ENCODE peak calls at places on chromosomes 11 and 22, in six cellular contexts. E is suprapubic skin, H is DMS153, U is kidney tubule cell, C is NCI-H748 treated with DMSO at 0.1 percent for 48 hours, N is MG63. L is an unnamed sample.

GRCh38 chr11:78161937-78162336 is 22.5 kb upstream of the ALG8 start:
- DNase-seq in C (no peak), N (no peak), H (no peak), U (no peak), E (no peak), L (no peak)

GRCh38 chr11:131760191-131760951 is 390.0 kb downstream of the NTM start:
- DNase-seq in N (peak; percentile 48), E (no peak), C (no peak), U (no peak), H (no peak), L (peak; percentile 87)

GRCh38 chr22:43226368-43226979 is 39.5 kb upstream of the TTLL12 start:
- DNase-seq in U (no peak), N (no peak), H (no peak), E (no peak), C (peak; percentile 1), L (peak; percentile 5)

GRCh38 chr11:3134651-3135490 is 30.2 kb downstream of the OSBPL5 start:
- DNase-seq in E (peak; percentile 79), U (no peak), H (no peak), N (no peak), C (no peak), L (no peak)

GRCh38 chr22:26743149-26743548 is 85.8 kb downstream of the MIAT start:
- DNase-seq in C (no peak), U (no peak), N (no peak), H (no peak), E (no peak), L (no peak)

GRCh38 chr11:78295991-78296930 is 107.5 kb downstream of the USP35 start:
- DNase-seq in N (peak; percentile 9), E (no peak), C (no peak), U (peak; percentile 74), H (no peak), L (peak; percentile 35)

GRCh38 chr11:116215471-116216113 is 557.2 kb downstream of the BUD13 start:
- DNase-seq in E (peak; percentile 32), N (no peak), U (peak; percentile 33), H (no peak), C (no peak), L (no peak)

GRCh38 chr11:77569046-77569445 is 20.7 kb upstream of the AQP11 start:
- DNase-seq in N (no peak), E (no peak), U (no peak), C (no peak), H (no peak), L (no peak)

GRCh38 chr11:6647282-6647679 is 8.3 kb downstream of the DCHS1 start:
- DNase-seq in H (no peak), U (no peak), C (no peak), N (no peak), E (no peak), L (no peak)

GRCh38 chr11:9691865-9692264 is 28.0 kb downstream of the SWAP70 start:
- DNase-seq in E (no peak), C (no peak), H (no peak), U (peak; percentile 72), N (no peak), L (peak; percentile 57)

GRCh38 chr11:117528061-117528780 is 200.6 kb downstream of the CEP164 start:
- DNase-seq in H (no peak), E (no peak), U (peak; percentile 21), C (no peak), N (no peak), L (peak; percentile 60)

GRCh38 chr22:44783581-44783980 is 31.2 kb downstream of the ARHGAP8 start:
- DNase-seq in N (no peak), C (no peak), E (no peak), H (no peak), U (peak; percentile 38), L (no peak)

GRCh38 chr11:35541621-35542375 is 16.4 kb upstream of the PAMR1 start:
- DNase-seq in N (peak; percentile 86), E (no peak), C (no peak), H (no peak), U (peak; percentile 36), L (peak; percentile 57)

GRCh38 chr22:38924197-38924952 is 33.0 kb upstream of the APOBEC3A start:
- DNase-seq in H (peak; percentile 100), N (peak; percentile 85), U (peak; percentile 94), C (peak; percentile 99), E (no peak), L (peak; percentile 79)

GRCh38 chr22:50270302-50271010 is at the start of gene MAPK11:
- DNase-seq in E (peak; percentile 89), H (peak; percentile 11), C (peak; percentile 10), N (peak; percentile 78), U (peak; percentile 72), L (peak; percentile 63)

GRCh38 chr11:6992457-6993431 is 27.4 kb downstream of the ZNF214 start:
- DNase-seq in H (no peak), E (no peak), N (peak; percentile 69), U (peak; percentile 58), C (no peak), L (peak; percentile 61)

GRCh38 chr22:48370508-48371325 is 1457.0 kb downstream of the BRD1 start:
- DNase-seq in N (no peak), C (no peak), E (no peak), H (no peak), U (no peak), L (no peak)

GRCh38 chr22:35155403-35156025 is 89.6 kb downstream of the ISX start:
- DNase-seq in E (no peak), U (no peak), C (no peak), N (no peak), H (no peak), L (peak; percentile 73)

GRCh38 chr11:12556788-12557384 is 117.3 kb upstream of the TEAD1 start:
- DNase-seq in N (peak; percentile 92), E (no peak), U (peak; percentile 82), H (no peak), C (no peak), L (peak; percentile 92)

GRCh38 chr11:75240381-75241035 is at the start of gene TPBGL:
- DNase-seq in E (peak; percentile 74), C (no peak), N (peak; percentile 17), U (no peak), H (no peak), L (no peak)

GRCh38 chr22:31841029-31841827 is 87.4 kb downstream of the DEPDC5 start:
- DNase-seq in E (no peak), U (no peak), N (no peak), H (no peak), C (no peak), L (no peak)

GRCh38 chr11:128715691-128716153 is 21.9 kb downstream of the FLI1 start:
- DNase-seq in H (no peak), N (peak; percentile 60), C (no peak), U (no peak), E (no peak), L (no peak)

GRCh38 chr22:21937821-21938070 is 14.9 kb downstream of the PPM1F start:
- DNase-seq in N (peak; percentile 85), C (no peak), E (no peak), H (no peak), U (no peak), L (no peak)

L was measured in LHCN-M2.